ENCODE peak calls at places on chromosomes 7 and 10, in eight cellular contexts. Y is SJSA1; T is naive thymus-derived CD4-positive, alpha-beta T cell; W is AG04450; E is CD8-positive, alpha-beta T cell; S is A549; G is tibial nerve; L is pancreas. Z is an unnamed sample. For H3K9me3, the result is how much of the 10 kb centered on the place peaks cover.

GRCh38 chr10:114577133-114577532 is 80.9 kb downstream of the ABLIM1 start:
- DNase-seq in Y (peak), T (no peak), W (peak), E (no peak), S (peak), G (no peak), L (no peak), Z (no peak)

GRCh38 chr7:151018421-151019129 is 5.7 kb downstream of the ATG9B start:
- DNase-seq in Y (no peak), T (no peak), W (no peak), E (peak), S (no peak), G (no peak), L (peak), Z (no peak)

GRCh38 chr7:103952408-103952807 is 37.0 kb downstream of the RELN start:
- DNase-seq in Y (no peak), T (no peak), W (no peak), E (no peak), S (no peak), G (no peak), L (no peak), Z (no peak)

GRCh38 chr10:124725791-124726190 is 18.4 kb downstream of the FAM53B start:
- DNase-seq in Y (no peak), T (no peak), W (no peak), E (no peak), S (no peak), G (no peak), L (no peak), Z (no peak)

GRCh38 chr7:151487246-151487645 is 32.4 kb downstream of the RHEB start:
- DNase-seq in Y (no peak), T (no peak), W (no peak), E (no peak), S (no peak), G (no peak), L (no peak), Z (no peak)

GRCh38 chr7:116218051-116218645 is 7.8 kb downstream of the TES start:
- DNase-seq in Y (peak), T (no peak), W (peak), E (no peak), S (peak), G (no peak), L (peak), Z (no peak)

GRCh38 chr10:50545846-50546245 is 77.9 kb downstream of the SGMS1 start:
- DNase-seq in Y (no peak), T (no peak), W (no peak), E (no peak), S (no peak), G (no peak), L (no peak), Z (no peak)

GRCh38 chr10:33602278-33602677 is 267.8 kb upstream of the NRP1 start:
- DNase-seq in Y (no peak), T (no peak), W (no peak), E (no peak), S (no peak), G (no peak), L (no peak), Z (no peak)

GRCh38 chr7:143380264-143380645 is 890 bp upstream of the ZYX start:
- DNase-seq in Y (peak), T (peak), W (peak), E (peak), S (peak), G (peak), L (peak), Z (peak)

GRCh38 chr10:24981161-24981710 is 28.8 kb upstream of the PRTFDC1 start:
- DNase-seq in Y (no peak), T (no peak), W (no peak), E (no peak), S (no peak), G (no peak), L (no peak), Z (no peak)

GRCh38 chr7:56092789-56093531 is at the start of gene PHKG1:
- DNase-seq in Y (peak), T (no peak), W (peak), E (no peak), S (peak), G (peak), L (peak), Z (no peak)

GRCh38 chr7:90473819-90474218 is 4.4 kb downstream of the PTTG1IP2 start:
- DNase-seq in Y (no peak), T (no peak), W (no peak), E (no peak), S (no peak), G (no peak), L (no peak), Z (no peak)

GRCh38 chr7:37225255-37226012 is 223.2 kb downstream of the ELMO1 start:
- DNase-seq in Y (no peak), T (no peak), W (no peak), E (no peak), S (no peak), G (no peak), L (no peak), Z (no peak)

GRCh38 chr7:103934508-103934907 is 55.0 kb downstream of the RELN start:
- DNase-seq in Y (no peak), T (no peak), W (no peak), E (no peak), S (no peak), G (no peak), L (no peak), Z (no peak)

GRCh38 chr7:23696916-23697441 is 13.0 kb upstream of the STK31 start:
- DNase-seq in Y (peak), T (peak), W (no peak), E (peak), S (peak), G (no peak), L (peak), Z (peak)

GRCh38 chr10:77782328-77783061 is 144.1 kb downstream of the DLG5 start:
- DNase-seq in Y (no peak), T (no peak), W (no peak), E (no peak), S (no peak), G (no peak), L (no peak), Z (no peak)

GRCh38 chr10:27912241-27912640 is 86.6 kb downstream of the ODAD2 start:
- DNase-seq in Y (no peak), T (no peak), W (no peak), E (no peak), S (no peak), G (no peak), L (no peak), Z (no peak)

GRCh38 chr7:18177129-18177814 is 149.6 kb upstream of the PRPS1L1 start:
- DNase-seq in Y (peak), T (no peak), W (no peak), E (no peak), S (peak), G (no peak), L (no peak), Z (no peak)

GRCh38 chr10:119412831-119413737 is 129.4 kb downstream of the RGS10 start:
- DNase-seq in Y (peak), T (no peak), W (no peak), E (no peak), S (no peak), G (no peak), L (no peak), Z (no peak)

GRCh38 chr10:110859947-110860376 is 11.8 kb upstream of the PDCD4 start:
- DNase-seq in Y (no peak), T (no peak), W (peak), E (no peak), S (no peak), G (no peak), L (peak), Z (no peak)

GRCh38 chr10:132924046-132924952 is 18.1 kb downstream of the CFAP46 start:
- DNase-seq in Y (no peak), T (no peak), W (no peak), E (no peak), S (no peak), G (no peak), L (no peak), Z (no peak)

GRCh38 chr7:124085168-124085567 is 52.3 kb upstream of the TMEM229A start:
- DNase-seq in Y (no peak), T (no peak), W (no peak), E (no peak), S (no peak), G (no peak), L (peak), Z (no peak)

GRCh38 chr10:89815049-89815853 is 113.9 kb downstream of the KIF20B start:
- DNase-seq in Y (no peak), T (no peak), W (no peak), E (no peak), S (no peak), G (no peak), L (no peak), Z (no peak)

GRCh38 chr7:28338041-28338440 is 74.3 kb upstream of the CREB5 start:
- DNase-seq in Y (no peak), T (no peak), W (no peak), E (no peak), S (no peak), G (no peak), L (no peak), Z (no peak)
- H3K9me3 ChIP-seq in Y (under half), T (under half), W (under half), E (under half), S (under half), G (under half), L (under half), Z (under half)

DNA sequence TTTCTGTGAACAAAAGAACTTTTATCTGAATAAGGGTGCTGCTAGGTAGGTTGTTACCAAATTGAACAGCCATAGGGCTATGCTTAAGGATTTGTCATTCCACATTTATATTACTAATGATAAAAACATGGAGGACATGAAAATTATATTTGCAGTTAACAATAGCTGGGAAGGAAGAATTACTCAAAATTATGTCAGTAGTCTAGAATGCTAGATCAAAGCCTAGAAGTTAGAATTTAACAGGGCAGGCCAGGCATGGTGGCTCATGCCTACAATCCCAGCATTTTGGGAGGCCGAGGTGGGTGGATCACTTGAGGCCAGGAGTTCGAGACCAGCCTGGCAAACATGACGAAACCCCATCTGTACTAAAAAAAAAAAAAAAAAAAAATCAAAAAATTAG is 9.4 kb downstream of the STK17A start:
- DNase-seq in Y (no peak), T (no peak), W (no peak), E (no peak), S (no peak), G (no peak), L (no peak), Z (no peak)
- H3K27ac ChIP-seq in Y (no peak), T (peak), W (no peak), E (no peak), S (peak), G (no peak), L (peak), Z (no peak)

GRCh38 chr7:40944981-40945585 is 757.8 kb downstream of the INHBA start:
- DNase-seq in Y (no peak), T (no peak), W (no peak), E (no peak), S (no peak), G (no peak), L (no peak), Z (no peak)
- H3K9me3 ChIP-seq in Y (under half), T (under half), W (under half), E (under half), S (under half), G (under half), L (under half), Z (under half)

GRCh38 chr7:33062023-33062781 is at the start of gene NT5C3A:
- DNase-seq in Y (peak), T (no peak), W (no peak), E (no peak), S (no peak), G (no peak), L (no peak), Z (no peak)

GRCh38 chr7:33062782-33063443 is 337 bp upstream of the NT5C3A start:
- DNase-seq in Y (peak), T (peak), W (peak), E (peak), S (peak), G (peak), L (peak), Z (peak)

GRCh38 chr7:33065981-33066380 is 3.4 kb upstream of the NT5C3A start:
- DNase-seq in Y (no peak), T (no peak), W (no peak), E (no peak), S (no peak), G (no peak), L (no peak), Z (no peak)

GRCh38 chr7:33059635-33060034 is 2.9 kb downstream of the NT5C3A start:
- DNase-seq in Y (no peak), T (no peak), W (no peak), E (no peak), S (no peak), G (no peak), L (no peak), Z (no peak)

DNA sequence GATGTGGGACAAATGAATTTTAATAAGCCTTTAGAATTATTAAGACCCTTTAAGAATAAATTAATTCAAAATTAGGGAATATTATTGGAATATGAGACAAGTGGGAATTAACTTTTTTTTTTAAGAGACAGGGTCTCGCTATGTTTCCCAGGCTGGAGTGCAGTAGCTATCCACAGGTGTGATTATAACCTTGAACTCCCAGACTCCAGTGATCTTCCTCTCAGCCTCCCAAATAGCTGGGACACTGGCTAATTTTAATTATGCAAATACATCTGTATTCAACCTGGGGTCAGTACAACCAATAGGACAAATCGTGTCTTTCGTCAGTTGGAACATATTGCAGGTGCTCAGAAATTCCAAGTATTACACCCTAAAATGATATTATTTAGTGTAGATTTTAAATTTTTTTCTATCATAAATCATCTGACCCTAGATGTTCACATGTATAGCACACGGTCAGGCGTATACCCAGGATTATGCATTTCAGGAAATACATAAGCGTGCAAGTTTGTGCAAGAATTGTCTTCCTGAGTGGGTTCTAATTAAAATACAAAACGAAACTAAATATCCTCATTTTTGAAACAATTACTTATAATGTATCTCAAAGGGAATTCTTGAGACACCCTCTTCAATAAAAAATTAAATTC is 1.2 kb downstream of the NT5C3A start:
- DNase-seq in Y (no peak), T (no peak), W (no peak), E (no peak), S (no peak), G (no peak), L (no peak), Z (no peak)
- H3K27ac ChIP-seq in Y (no peak), T (peak), W (no peak), E (no peak), S (peak), G (no peak), L (no peak), Z (peak)